ENCODE peak calls at places on chromosomes 6 and 20, in five cellular contexts. One of them, this sample, is unnamed.

GRCh38 chr6:11956781-11957180 is 55.3 kb upstream of the HIVEP1 start:
- DNase-seq in NT2/D1: no peak
- DNase-seq in RPMI7951: no peak
- DNase-seq in HL-60: no peak
- DNase-seq in activated CD4-positive, alpha-beta T cell treated with anti-CD3 and anti-CD28 coated beads, Interleukin-2, amount 50 U/mL, for 1 hour: no peak
- DNase-seq in this sample: no peak

GRCh38 chr6:118667988-118668387 is 16.6 kb upstream of the CEP85L start:
- DNase-seq in RPMI7951: no peak
- DNase-seq in NT2/D1: no peak
- DNase-seq in activated CD4-positive, alpha-beta T cell treated with anti-CD3 and anti-CD28 coated beads, Interleukin-2, amount 50 U/mL, for 1 hour: no peak
- DNase-seq in HL-60: no peak
- DNase-seq in this sample: no peak

GRCh38 chr6:7770601-7771000 is 44.7 kb downstream of the BMP6 start:
- DNase-seq in NT2/D1: no peak
- DNase-seq in HL-60: no peak
- DNase-seq in activated CD4-positive, alpha-beta T cell treated with anti-CD3 and anti-CD28 coated beads, Interleukin-2, amount 50 U/mL, for 1 hour: no peak
- DNase-seq in RPMI7951: no peak
- DNase-seq in this sample: no peak

GRCh38 chr20:35200255-35200654 is 26.2 kb upstream of the MMP24 start:
- DNase-seq in RPMI7951: peak; percentile 65
- DNase-seq in activated CD4-positive, alpha-beta T cell treated with anti-CD3 and anti-CD28 coated beads, Interleukin-2, amount 50 U/mL, for 1 hour: no peak
- DNase-seq in NT2/D1: no peak
- DNase-seq in HL-60: no peak
- DNase-seq in this sample: peak; percentile 67

GRCh38 chr20:24211972-24212371 is 223.4 kb upstream of the GGTLC1 start:
- DNase-seq in RPMI7951: no peak
- DNase-seq in HL-60: no peak
- DNase-seq in activated CD4-positive, alpha-beta T cell treated with anti-CD3 and anti-CD28 coated beads, Interleukin-2, amount 50 U/mL, for 1 hour: no peak
- DNase-seq in NT2/D1: peak; percentile 28
- DNase-seq in this sample: no peak

GRCh38 chr6:157763129-157763893 is 59.7 kb upstream of the SNX9 start:
- DNase-seq in RPMI7951: peak; percentile 86
- DNase-seq in activated CD4-positive, alpha-beta T cell treated with anti-CD3 and anti-CD28 coated beads, Interleukin-2, amount 50 U/mL, for 1 hour: peak; percentile 36
- DNase-seq in HL-60: no peak
- DNase-seq in NT2/D1: peak; percentile 49
- DNase-seq in this sample: peak; percentile 99

GRCh38 chr6:99393698-99394531 is at the start of gene COQ3:
- DNase-seq in RPMI7951: peak; percentile 76
- DNase-seq in activated CD4-positive, alpha-beta T cell treated with anti-CD3 and anti-CD28 coated beads, Interleukin-2, amount 50 U/mL, for 1 hour: peak; percentile 54
- DNase-seq in HL-60: peak; percentile 57
- DNase-seq in NT2/D1: peak; percentile 59
- DNase-seq in this sample: peak; percentile 65

GRCh38 chr20:23452776-23453175 is at the start of gene CST11:
- DNase-seq in activated CD4-positive, alpha-beta T cell treated with anti-CD3 and anti-CD28 coated beads, Interleukin-2, amount 50 U/mL, for 1 hour: no peak
- DNase-seq in RPMI7951: no peak
- DNase-seq in HL-60: no peak
- DNase-seq in NT2/D1: no peak
- DNase-seq in this sample: no peak

GRCh38 chr6:56866917-56867522 is 87.9 kb upstream of the BEND6 start:
- DNase-seq in HL-60: no peak
- DNase-seq in activated CD4-positive, alpha-beta T cell treated with anti-CD3 and anti-CD28 coated beads, Interleukin-2, amount 50 U/mL, for 1 hour: no peak
- DNase-seq in NT2/D1: no peak
- DNase-seq in RPMI7951: peak; percentile 38
- DNase-seq in this sample: peak; percentile 10

GRCh38 chr6:149468179-149468578 is 16.6 kb downstream of the ZC3H12D start:
- DNase-seq in activated CD4-positive, alpha-beta T cell treated with anti-CD3 and anti-CD28 coated beads, Interleukin-2, amount 50 U/mL, for 1 hour: no peak
- DNase-seq in HL-60: no peak
- DNase-seq in NT2/D1: no peak
- DNase-seq in RPMI7951: no peak
- DNase-seq in this sample: no peak

GRCh38 chr6:98946877-98947410 is 802 bp downstream of the FBXL4 start:
- DNase-seq in RPMI7951: peak; percentile 24
- DNase-seq in activated CD4-positive, alpha-beta T cell treated with anti-CD3 and anti-CD28 coated beads, Interleukin-2, amount 50 U/mL, for 1 hour: peak; percentile 49
- DNase-seq in NT2/D1: no peak
- DNase-seq in HL-60: peak; percentile 31
- DNase-seq in this sample: peak; percentile 22

GRCh38 chr20:32247957-32248497 is 29.4 kb upstream of the KIF3B start:
- DNase-seq in NT2/D1: no peak
- DNase-seq in activated CD4-positive, alpha-beta T cell treated with anti-CD3 and anti-CD28 coated beads, Interleukin-2, amount 50 U/mL, for 1 hour: no peak
- DNase-seq in RPMI7951: peak; percentile 25
- DNase-seq in HL-60: peak; percentile 51
- DNase-seq in this sample: no peak

GRCh38 chr6:13664703-13665352 is 46.8 kb downstream of the RANBP9 start:
- DNase-seq in activated CD4-positive, alpha-beta T cell treated with anti-CD3 and anti-CD28 coated beads, Interleukin-2, amount 50 U/mL, for 1 hour: no peak
- DNase-seq in NT2/D1: no peak
- DNase-seq in HL-60: no peak
- DNase-seq in RPMI7951: no peak
- DNase-seq in this sample: no peak

GRCh38 chr6:27668442-27669275 is 195.8 kb upstream of the ZNF184 start:
- DNase-seq in NT2/D1: no peak
- DNase-seq in HL-60: peak; percentile 70
- DNase-seq in RPMI7951: peak; percentile 67
- DNase-seq in activated CD4-positive, alpha-beta T cell treated with anti-CD3 and anti-CD28 coated beads, Interleukin-2, amount 50 U/mL, for 1 hour: no peak
- DNase-seq in this sample: peak; percentile 89

This sample was measured in foreskin keratinocyte.